ENCODE peak calls at places on chromosomes 1 and 21, in ten cellular contexts. V, Y, O, A, K, W, Q, Z, U and L are unnamed samples.

GRCh38 chr1:221334082-221334481 is 407.8 kb downstream of the DUSP10 start:
- DNase-seq in Z (peak; percentile 41), Q (no peak), K (peak; percentile 10), U (no peak), Y (no peak), A (no peak), V (no peak), O (no peak), W (no peak), L (no peak)

GRCh38 chr21:39825250-39825649 is 42.0 kb upstream of the PCP4 start:
- DNase-seq in Y (no peak), A (no peak), V (no peak), U (no peak), Q (no peak), O (no peak), Z (no peak), W (no peak), K (no peak), L (no peak)

GRCh38 chr1:185244015-185244747 is 72.9 kb downstream of the IVNS1ABP start:
- DNase-seq in O (peak; percentile 52), V (no peak), W (peak; percentile 86), Q (no peak), Z (peak; percentile 84), U (peak; percentile 48), Y (no peak), A (no peak), K (peak; percentile 94), L (no peak)

GRCh38 chr1:58933599-58933926 is 149.7 kb upstream of the JUN start:
- DNase-seq in A (no peak), O (no peak), V (no peak), Q (no peak), U (peak; percentile 9), Z (peak; percentile 44), Y (no peak), K (peak; percentile 11), W (peak; percentile 36), L (no peak)

GRCh38 chr1:39949891-39950290 is 5.1 kb upstream of the MFSD2A start:
- DNase-seq in K (no peak), Z (no peak), Q (no peak), W (no peak), V (no peak), U (no peak), A (no peak), O (no peak), Y (peak; percentile 10), L (no peak)

GRCh38 chr1:167428418-167428817 is 89.9 kb downstream of the CD247 start:
- DNase-seq in Q (no peak), O (no peak), W (peak; percentile 86), U (no peak), V (no peak), A (no peak), K (no peak), Y (peak; percentile 33), Z (peak; percentile 67), L (no peak)

GRCh38 chr1:13536612-13537011 is 22.8 kb upstream of the LRRC38 start:
- DNase-seq in K (no peak), A (no peak), W (no peak), Y (no peak), Q (no peak), Z (no peak), U (no peak), V (no peak), O (no peak), L (no peak)

GRCh38 chr1:88293791-88294190 is 390.3 kb upstream of the PKN2 start:
- DNase-seq in Z (no peak), Q (no peak), U (no peak), Y (peak; percentile 51), K (no peak), O (no peak), A (no peak), V (no peak), W (no peak), L (no peak)

GRCh38 chr1:172344444-172344843 is 76.0 kb upstream of the C1orf105 start:
- DNase-seq in Z (no peak), Y (no peak), W (no peak), O (no peak), K (no peak), V (no peak), A (no peak), Q (no peak), U (no peak), L (no peak)

GRCh38 chr1:66176012-66176715 is 357.8 kb upstream of the SGIP1 start:
- DNase-seq in V (no peak), Y (no peak), W (no peak), Q (peak; percentile 66), K (peak; percentile 18), A (no peak), Z (peak; percentile 86), O (no peak), U (no peak), L (no peak)

GRCh38 chr1:87437663-87438295 is 109.1 kb downstream of the LMO4 start:
- DNase-seq in Q (no peak), O (no peak), V (no peak), Z (no peak), A (no peak), Y (peak; percentile 58), W (no peak), K (no peak), U (no peak), L (no peak)

GRCh38 chr1:21818661-21819060 is 6.6 kb downstream of the LDLRAD2 start:
- DNase-seq in W (peak; percentile 34), Y (peak; percentile 70), V (peak; percentile 46), Z (peak; percentile 20), O (no peak), K (no peak), Q (peak; percentile 73), A (peak; percentile 59), U (peak; percentile 22), L (no peak)

GRCh38 chr1:111704240-111704639 is 35.0 kb downstream of the INKA2 start:
- DNase-seq in Y (no peak), W (no peak), Z (no peak), A (no peak), O (no peak), Q (no peak), V (no peak), U (no peak), K (no peak), L (no peak)

GRCh38 chr1:68185743-68186142 is 46.6 kb downstream of the WLS start:
- DNase-seq in V (no peak), U (no peak), Y (no peak), O (no peak), K (no peak), Q (no peak), W (no peak), Z (no peak), A (no peak), L (no peak)

GRCh38 chr1:246527402-246528088 is 20.5 kb upstream of the SMYD3 start:
- DNase-seq in K (no peak), W (peak; percentile 6), Y (no peak), O (no peak), Z (no peak), Q (no peak), A (no peak), U (no peak), V (no peak), L (no peak)

GRCh38 chr1:246012271-246012854 is 494.7 kb downstream of the SMYD3 start:
- DNase-seq in A (no peak), Q (peak; percentile 54), Z (peak; percentile 63), K (peak; percentile 51), O (peak; percentile 37), V (no peak), W (peak; percentile 72), Y (peak; percentile 66), U (peak; percentile 61), L (no peak)

GRCh38 chr1:6686294-6686693 is 15.3 kb downstream of the DNAJC11 start:
- DNase-seq in V (no peak), A (peak; percentile 30), Y (no peak), U (no peak), O (no peak), Q (no peak), Z (no peak), K (peak; percentile 50), W (peak; percentile 26), L (no peak)

GRCh38 chr1:220880726-220881506 is 1.7 kb downstream of the HLX start:
- DNase-seq in K (peak; percentile 87), V (peak; percentile 33), Q (peak; percentile 67), Z (peak; percentile 87), Y (no peak), A (peak; percentile 65), O (no peak), U (no peak), W (peak; percentile 82), L (peak; percentile 84)